ENCODE peak calls at places on chromosomes 3 and 15, in four cellular contexts. One of them, this sample, is unnamed.

GRCh38 chr3:10620833-10621082 is 115.4 kb upstream of the ATP2B2 start:
- DNase-seq in left colon: no peak
- DNase-seq in right cardiac atrium: no peak
- DNase-seq in COLO829: no peak
- DNase-seq in this sample: no peak

GRCh38 chr3:139260793-139261736 is 82.8 kb upstream of the MRPS22 start:
- DNase-seq in left colon: no peak
- DNase-seq in right cardiac atrium: no peak
- DNase-seq in COLO829: no peak
- DNase-seq in this sample: no peak

GRCh38 chr3:42906905-42907183 is 902 bp downstream of the ZNF662 start:
- DNase-seq in left colon: no peak
- DNase-seq in right cardiac atrium: no peak
- DNase-seq in COLO829: no peak
- DNase-seq in this sample: no peak

GRCh38 chr15:68789041-68789920 is 31.4 kb downstream of the ANP32A start:
- DNase-seq in left colon: no peak
- DNase-seq in right cardiac atrium: no peak
- DNase-seq in COLO829: no peak
- DNase-seq in this sample: no peak

GRCh38 chr3:42936157-42936981 is 30.4 kb downstream of the ZNF662 start:
- DNase-seq in left colon: peak
- DNase-seq in right cardiac atrium: peak
- DNase-seq in COLO829: no peak
- DNase-seq in this sample: no peak

GRCh38 chr3:148149556-148149955 is 548.1 kb upstream of the AGTR1 start:
- DNase-seq in left colon: no peak
- DNase-seq in right cardiac atrium: no peak
- DNase-seq in COLO829: no peak
- DNase-seq in this sample: no peak

GRCh38 chr3:102530443-102531195 is 95.8 kb downstream of the ZPLD1 start:
- DNase-seq in left colon: no peak
- DNase-seq in right cardiac atrium: no peak
- DNase-seq in COLO829: peak
- DNase-seq in this sample: peak

GRCh38 chr15:72751751-72752455 is 31.7 kb downstream of the ADPGK start:
- DNase-seq in left colon: peak
- DNase-seq in right cardiac atrium: peak
- DNase-seq in COLO829: no peak
- DNase-seq in this sample: no peak

GRCh38 chr15:74531144-74531811 is 9.7 kb upstream of the ARID3B start:
- DNase-seq in left colon: no peak
- DNase-seq in right cardiac atrium: no peak
- DNase-seq in COLO829: no peak
- DNase-seq in this sample: peak

GRCh38 chr3:192571197-192571791 is 156.0 kb downstream of the FGF12 start:
- DNase-seq in left colon: peak
- DNase-seq in right cardiac atrium: peak
- DNase-seq in COLO829: peak
- DNase-seq in this sample: no peak

GRCh38 chr3:126474498-126475410 is 937 bp downstream of the ZXDC start:
- DNase-seq in left colon: peak
- DNase-seq in right cardiac atrium: peak
- DNase-seq in COLO829: no peak
- DNase-seq in this sample: peak

GRCh38 chr3:55899887-55900286 is 412.8 kb upstream of the WNT5A start:
- DNase-seq in left colon: peak
- DNase-seq in right cardiac atrium: no peak
- DNase-seq in COLO829: no peak
- DNase-seq in this sample: peak

GRCh38 chr15:100734606-100735005 is 132.2 kb downstream of the ASB7 start:
- DNase-seq in left colon: no peak
- DNase-seq in right cardiac atrium: no peak
- DNase-seq in COLO829: no peak
- DNase-seq in this sample: no peak